ENCODE peak calls at places on chromosomes 5 and 9, in seven cellular contexts. M is T1000, H is dermis blood vessel endothelial cell, R is skeletal muscle cell, X is astrocyte of the spinal cord, D is fibroblast of pulmonary artery, C is NCI-H82. J is an unnamed sample.

GRCh38 chr5:37850128-37850865 is 10.5 kb upstream of the GDNF start:
- DNase-seq in H (no peak), R (peak; percentile 75), X (no peak), D (no peak), C (no peak), M (no peak), J (no peak)

GRCh38 chr5:110736763-110737162 is 2.0 kb upstream of the SLC25A46 start:
- DNase-seq in X (no peak), R (no peak), C (no peak), D (no peak), M (no peak), H (no peak), J (no peak)

GRCh38 chr5:169795311-169795710 is 158.2 kb downstream of the DOCK2 start:
- DNase-seq in H (peak; percentile 6), X (no peak), M (no peak), R (peak; percentile 39), D (no peak), C (no peak), J (no peak)

GRCh38 chr9:91101598-91102168 is 260.0 kb downstream of the AUH start:
- DNase-seq in X (no peak), C (no peak), M (no peak), D (no peak), R (no peak), H (no peak), J (no peak)

GRCh38 chr9:70486127-70486526 is 71.7 kb upstream of the KLF9 start:
- DNase-seq in C (no peak), X (no peak), H (no peak), M (no peak), R (no peak), D (no peak), J (no peak)

GRCh38 chr5:95900383-95900958 is 61.2 kb downstream of the ELL2 start:
- DNase-seq in R (peak; percentile 53), M (no peak), H (peak; percentile 26), X (peak; percentile 70), C (peak; percentile 84), D (peak; percentile 73), J (peak; percentile 65)

GRCh38 chr5:160968480-160968879 is 116.5 kb upstream of the ATP10B start:
- DNase-seq in D (no peak), M (no peak), H (no peak), C (no peak), X (no peak), R (no peak), J (no peak)

GRCh38 chr9:93826209-93826608 is 128.9 kb downstream of the BARX1 start:
- DNase-seq in X (no peak), R (no peak), H (no peak), D (no peak), M (no peak), C (no peak), J (peak; percentile 32)

GRCh38 chr5:112692472-112692871 is 45.2 kb upstream of the APC start:
- DNase-seq in X (no peak), D (no peak), R (no peak), C (no peak), M (no peak), H (no peak), J (no peak)

GRCh38 chr5:43643750-43644149 is 40.8 kb downstream of the NNT start:
- DNase-seq in R (no peak), X (no peak), D (no peak), M (no peak), H (no peak), C (peak; percentile 51), J (peak; percentile 60)

GRCh38 chr5:35890021-35890740 is 33.5 kb downstream of the IL7R start:
- DNase-seq in M (no peak), D (no peak), R (no peak), X (no peak), C (no peak), H (no peak), J (no peak)

J was measured in D341Med.